ENCODE peak calls at places on chromosome X, in seven cellular contexts. K is cardiac muscle cell, Y is Calu3, T is A549, M is WTC11, D is mammary epithelial cell, F is tibial artery. G is an unnamed sample.

GRCh38 chrX:9429767-9430166 is 35.1 kb upstream of the TBL1X start:
- DNase-seq in F (no peak), T (no peak), M (no peak), Y (no peak), D (no peak), K (no peak), G (no peak)

GRCh38 chrX:136049608-136050007 is 64.4 kb downstream of the SLC9A6 start:
- DNase-seq in D (no peak), M (no peak), K (no peak), F (no peak), Y (no peak), T (no peak), G (no peak)

GRCh38 chrX:31796624-31797023 is 724.8 kb upstream of the FTHL17 start:
- DNase-seq in D (no peak), F (no peak), T (no peak), Y (no peak), M (no peak), K (no peak), G (no peak)

GRCh38 chrX:18956322-18957032 is 27.4 kb downstream of the PHKA2 start:
- DNase-seq in M (no peak), F (no peak), T (no peak), D (no peak), K (no peak), Y (no peak), G (no peak)

GRCh38 chrX:24081661-24082154 is 27.0 kb downstream of the EIF2S3 start:
- DNase-seq in F (peak; percentile 36), K (peak; percentile 66), T (peak; percentile 91), D (peak; percentile 59), M (peak; percentile 56), Y (peak; percentile 77), G (peak; percentile 43)

GRCh38 chrX:136268051-136269048 is 17.1 kb upstream of the MAP7D3 start:
- DNase-seq in T (peak; percentile 52), M (peak; percentile 18), K (peak; percentile 54), D (no peak), F (peak; percentile 34), Y (peak; percentile 43), G (peak; percentile 39)

GRCh38 chrX:8629871-8630270 is 102.1 kb downstream of the ANOS1 start:
- DNase-seq in D (peak; percentile 75), T (no peak), K (peak; percentile 48), M (no peak), F (no peak), Y (no peak), G (no peak)

GRCh38 chrX:57932266-57932665 is 22.0 kb upstream of the ZXDA start:
- DNase-seq in Y (no peak), M (no peak), K (no peak), D (no peak), T (no peak), F (no peak), G (no peak)

DNA sequence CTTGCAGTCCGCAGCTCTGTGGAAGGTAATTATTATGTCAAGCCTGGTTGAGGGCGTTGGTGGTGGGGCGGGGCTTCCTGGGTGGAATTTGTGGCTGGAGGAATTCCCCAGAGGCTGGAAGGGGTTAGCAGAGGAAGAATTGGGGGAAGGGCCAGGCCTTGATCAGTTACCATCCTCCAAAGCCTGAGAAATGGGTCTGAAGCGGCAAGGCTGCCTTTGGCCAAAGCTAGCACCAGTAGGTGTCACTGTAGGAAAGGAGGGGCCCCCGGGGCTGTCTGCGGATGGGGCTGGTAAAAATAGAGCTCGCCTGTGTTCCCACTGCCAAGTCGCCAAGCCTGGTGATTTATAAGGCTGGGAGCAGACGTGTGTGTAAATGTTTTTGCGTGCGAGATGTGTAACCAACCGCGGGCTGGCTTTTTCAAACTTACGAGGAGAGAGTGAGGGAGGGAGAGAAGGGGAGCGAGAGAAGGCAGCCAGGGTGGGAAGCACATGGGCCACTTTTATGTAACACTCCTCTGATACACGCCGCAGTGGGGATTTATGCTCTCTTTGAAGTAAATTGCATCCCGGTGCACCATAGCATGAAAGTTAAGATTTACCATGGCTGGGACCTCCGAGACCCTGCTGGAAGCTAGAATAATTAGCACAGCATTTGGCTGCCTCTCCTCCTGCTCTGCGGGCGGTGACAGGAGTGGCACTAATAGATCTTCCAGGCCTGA is 366.9 kb downstream of the BCOR start:
- DNase-seq in K (peak; percentile 79), F (peak; percentile 71), T (peak; percentile 82), D (peak; percentile 31), Y (peak; percentile 68), M (peak; percentile 60), G (peak; percentile 36)
- TF ChIP-seq CTCF in K (peak; percentile 69), F (peak; percentile 38), T (peak; percentile 69), D (peak; percentile 65), Y (peak; percentile 31), M (no peak), G (peak; percentile 24)

GRCh38 chrX:129462707-129463106 is 60.6 kb downstream of the SMARCA1 start:
- DNase-seq in Y (no peak), F (no peak), T (no peak), K (no peak), M (no peak), D (no peak), G (no peak)
- TF ChIP-seq CTCF in Y (no peak), F (no peak), T (peak; percentile 35), K (peak; percentile 11), M (no peak), D (peak; percentile 21), G (no peak)

DNA sequence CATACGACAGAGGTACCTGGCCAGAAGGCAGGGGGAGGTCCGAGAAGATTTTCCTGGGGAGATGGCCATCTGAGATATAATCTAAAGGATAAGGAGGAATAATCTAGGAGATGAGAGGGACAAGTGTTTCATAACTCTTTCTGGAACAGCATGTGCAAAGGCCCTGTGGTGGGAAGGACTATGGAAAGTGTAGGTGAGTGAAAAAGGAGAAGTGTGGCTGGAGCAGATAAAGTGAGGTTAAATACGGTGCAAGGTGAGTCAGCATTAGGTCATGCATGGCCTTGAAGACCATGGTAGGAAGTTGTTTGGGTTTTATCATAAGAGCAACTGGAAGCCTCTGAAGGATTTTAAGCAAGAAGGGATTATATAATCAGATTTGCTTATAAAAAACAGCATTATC is 34.6 kb upstream of the MTM1 start:
- DNase-seq in K (no peak), M (no peak), Y (no peak), T (no peak), D (peak; percentile 22), F (no peak), G (no peak)
- TF ChIP-seq CTCF in K (no peak), M (no peak), Y (no peak), T (no peak), D (no peak), F (no peak), G (no peak)

GRCh38 chrX:85309717-85310116 is 65.9 kb downstream of the ZNF711 start:
- DNase-seq in F (no peak), K (no peak), D (no peak), Y (no peak), M (peak; percentile 8), T (peak; percentile 6), G (no peak)
- TF ChIP-seq CTCF in F (no peak), K (no peak), D (peak; percentile 15), Y (peak; percentile 35), M (no peak), T (no peak), G (peak; percentile 29)

DNA sequence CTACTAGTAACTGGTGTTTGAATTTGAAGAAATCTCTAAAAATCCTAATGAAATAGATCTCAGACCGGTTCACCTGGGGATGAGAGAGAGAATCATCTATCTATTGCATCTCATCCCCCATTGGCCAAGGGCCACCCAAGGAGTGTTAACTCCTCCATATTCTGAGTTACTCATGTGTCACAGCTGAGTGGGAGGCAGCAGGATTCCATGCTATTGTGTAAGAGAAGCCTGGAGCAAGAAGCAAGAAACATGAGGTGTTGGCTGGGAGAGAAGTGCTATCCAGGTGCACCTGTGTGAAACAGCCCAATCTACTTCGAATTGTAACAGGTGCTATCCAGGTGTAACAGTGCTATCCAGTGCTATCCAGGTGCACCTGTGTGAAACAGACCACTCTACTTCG is 150.3 kb upstream of the MAOA start:
- DNase-seq in Y (no peak), F (no peak), T (no peak), K (no peak), D (peak; percentile 67), M (no peak), G (no peak)
- TF ChIP-seq CTCF in Y (no peak), F (no peak), T (no peak), K (no peak), D (no peak), M (no peak), G (no peak)

GRCh38 chrX:153568612-153569011 is 30.3 kb downstream of the CCNQ start:
- DNase-seq in T (peak; percentile 11), D (no peak), F (no peak), M (peak; percentile 24), Y (no peak), K (no peak), G (no peak)
- TF ChIP-seq CTCF in T (no peak), D (no peak), F (no peak), M (no peak), Y (no peak), K (no peak), G (no peak)

GRCh38 chrX:68807818-68808217 is 21.0 kb upstream of the EFNB1 start:
- DNase-seq in M (peak; percentile 25), D (no peak), F (no peak), K (peak; percentile 33), Y (no peak), T (peak; percentile 48), G (peak; percentile 38)
- TF ChIP-seq CTCF in M (no peak), D (peak; percentile 53), F (no peak), K (peak; percentile 25), Y (peak; percentile 16), T (peak; percentile 39), G (peak; percentile 28)